ENCODE peak calls at places on chromosomes 13 and 19, in eight cellular contexts. I is lower leg skin, V is fibroblast of lung, S is mesothelial cell of epicardium, Y is ascending aorta, G is activated B cell treated with CpG ODN at 0.5 μM for 24 hours, R is tibial artery, C is esophagus squamous epithelium. T is an unnamed sample.

GRCh38 chr13:26183416-26183815 is 38.7 kb downstream of the RNF6 start:
- DNase-seq in V (no peak), I (no peak), G (no peak), Y (no peak), C (no peak), S (no peak), R (no peak), T (no peak)

GRCh38 chr13:113929628-113930615 is 44.0 kb downstream of the C13orf46 start:
- DNase-seq in G (no peak), I (no peak), C (no peak), V (no peak), S (peak; percentile 29), R (peak; percentile 85), Y (peak; percentile 65), T (no peak)

GRCh38 chr19:4536798-4537197 is 1.8 kb upstream of the PLIN5 start:
- DNase-seq in C (no peak), S (no peak), G (no peak), I (no peak), V (no peak), Y (no peak), R (no peak), T (no peak)

GRCh38 chr19:36073121-36073876 is 18.6 kb downstream of the WDR62 start:
- DNase-seq in G (no peak), R (no peak), Y (no peak), I (no peak), S (no peak), V (no peak), C (no peak), T (no peak)

GRCh38 chr13:53064721-53065120 is 36.1 kb downstream of the OLFM4 start:
- DNase-seq in G (no peak), Y (no peak), R (no peak), I (no peak), S (no peak), C (no peak), V (no peak), T (no peak)

GRCh38 chr13:31093145-31093885 is 68.4 kb downstream of the HSPH1 start:
- DNase-seq in G (no peak), R (no peak), I (peak; percentile 20), S (no peak), Y (peak; percentile 41), V (no peak), C (no peak), T (no peak)

GRCh38 chr13:86907116-86907515 is 764.1 kb upstream of the SLITRK5 start:
- DNase-seq in R (no peak), Y (no peak), S (no peak), G (no peak), V (peak; percentile 70), C (no peak), I (no peak), T (no peak)

GRCh38 chr13:42883771-42884170 is 102.4 kb downstream of the FAM216B start:
- DNase-seq in C (no peak), Y (no peak), G (no peak), R (no peak), V (peak; percentile 61), S (no peak), I (no peak), T (no peak)

GRCh38 chr13:104694397-104694796 is 1628.2 kb upstream of the SLC10A2 start:
- DNase-seq in V (no peak), Y (no peak), R (no peak), C (no peak), I (no peak), S (no peak), G (no peak), T (no peak)

GRCh38 chr19:17246681-17247425 is 1.1 kb upstream of the NR2F6 start:
- DNase-seq in R (no peak), G (no peak), C (no peak), Y (no peak), S (no peak), V (no peak), I (no peak), T (no peak)

GRCh38 chr13:28059214-28059613 is 41.2 kb downstream of the FLT3 start:
- DNase-seq in R (no peak), Y (no peak), V (peak; percentile 18), G (no peak), I (no peak), S (no peak), C (no peak), T (peak; percentile 35)

DNA sequence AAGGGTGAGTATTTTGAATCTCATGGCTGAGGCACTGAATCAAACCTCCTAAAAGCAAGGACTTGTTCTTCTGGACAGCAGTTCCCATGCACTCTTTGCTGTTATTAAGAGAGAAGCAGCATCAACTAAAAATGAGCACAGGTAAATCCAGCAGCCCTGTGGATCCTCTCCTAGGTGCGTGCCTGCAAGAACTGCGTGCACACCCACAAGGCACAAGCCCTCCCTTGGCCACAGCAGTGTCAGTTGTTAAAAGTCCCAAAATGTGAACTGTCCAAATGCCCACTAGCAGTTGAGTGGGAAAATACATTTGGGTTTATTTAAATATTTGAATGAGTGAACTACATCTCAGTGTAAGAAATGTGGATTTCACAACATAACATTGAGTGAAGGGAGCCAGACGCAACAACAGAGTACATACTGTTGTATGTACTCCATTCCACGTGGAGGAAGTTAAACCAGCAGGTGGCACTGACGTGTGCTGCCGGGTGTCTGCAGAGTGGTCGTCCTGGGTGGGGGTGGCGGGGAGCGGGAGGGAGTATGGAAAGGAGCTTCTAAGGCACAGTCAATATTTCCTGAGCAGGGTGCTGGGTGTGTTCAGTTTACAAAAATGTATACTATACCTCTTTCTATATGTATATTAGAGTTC is 266.4 kb downstream of the NALCN start:
- DNase-seq in Y (no peak), V (peak; percentile 71), S (no peak), C (no peak), I (no peak), G (no peak), R (no peak), T (no peak)
- TF ChIP-seq CTCF in Y (no peak), V (peak; percentile 39), S (no peak), C (no peak), I (no peak), G (no peak), R (no peak), T (no peak)

GRCh38 chr19:18541258-18541991 is 1.9 kb downstream of the FKBP8 start:
- DNase-seq in S (no peak), G (no peak), Y (no peak), V (no peak), R (no peak), C (no peak), I (no peak), T (no peak)

GRCh38 chr19:18539372-18539771 is 4.0 kb downstream of the FKBP8 start:
- DNase-seq in I (no peak), S (no peak), Y (no peak), R (no peak), G (no peak), C (no peak), V (no peak), T (no peak)

GRCh38 chr19:18542936-18543813 is at the start of gene FKBP8:
- DNase-seq in V (peak; percentile 85), Y (peak; percentile 96), I (peak; percentile 92), S (peak; percentile 96), R (peak; percentile 96), C (peak; percentile 57), G (peak; percentile 92), T (peak; percentile 98)

GRCh38 chr19:18541992-18542935 is 1.1 kb downstream of the FKBP8 start:
- DNase-seq in G (no peak), V (no peak), I (no peak), S (no peak), R (no peak), Y (no peak), C (no peak), T (no peak)

GRCh38 chr19:18543814-18544475 is 572 bp upstream of the FKBP8 start:
- DNase-seq in G (no peak), S (no peak), Y (peak; percentile 81), R (no peak), V (peak; percentile 56), I (peak; percentile 41), C (peak; percentile 22), T (peak; percentile 88)
- TF ChIP-seq CTCF in G (no peak), S (no peak), Y (no peak), R (no peak), V (no peak), I (no peak), C (no peak), T (peak; percentile 67)

GRCh38 chr19:12676384-12676792 is 5.3 kb downstream of the DHPS start:
- DNase-seq in I (peak; percentile 71), S (peak; percentile 92), C (no peak), V (peak; percentile 72), R (peak; percentile 86), Y (peak; percentile 85), G (peak; percentile 77), T (peak; percentile 82)

GRCh38 chr19:12680034-12680433 is 1.6 kb downstream of the DHPS start:
- DNase-seq in I (no peak), S (no peak), V (no peak), Y (no peak), R (no peak), C (no peak), G (no peak), T (no peak)

GRCh38 chr19:12685831-12686230 is 2.0 kb upstream of the GNG14 start:
- DNase-seq in C (no peak), S (no peak), G (no peak), R (no peak), I (no peak), Y (no peak), V (no peak), T (no peak)

GRCh38 chr19:12676928-12677327 is 4.8 kb downstream of the DHPS start:
- DNase-seq in Y (no peak), I (no peak), C (no peak), V (no peak), G (no peak), R (no peak), S (no peak), T (no peak)

DNA sequence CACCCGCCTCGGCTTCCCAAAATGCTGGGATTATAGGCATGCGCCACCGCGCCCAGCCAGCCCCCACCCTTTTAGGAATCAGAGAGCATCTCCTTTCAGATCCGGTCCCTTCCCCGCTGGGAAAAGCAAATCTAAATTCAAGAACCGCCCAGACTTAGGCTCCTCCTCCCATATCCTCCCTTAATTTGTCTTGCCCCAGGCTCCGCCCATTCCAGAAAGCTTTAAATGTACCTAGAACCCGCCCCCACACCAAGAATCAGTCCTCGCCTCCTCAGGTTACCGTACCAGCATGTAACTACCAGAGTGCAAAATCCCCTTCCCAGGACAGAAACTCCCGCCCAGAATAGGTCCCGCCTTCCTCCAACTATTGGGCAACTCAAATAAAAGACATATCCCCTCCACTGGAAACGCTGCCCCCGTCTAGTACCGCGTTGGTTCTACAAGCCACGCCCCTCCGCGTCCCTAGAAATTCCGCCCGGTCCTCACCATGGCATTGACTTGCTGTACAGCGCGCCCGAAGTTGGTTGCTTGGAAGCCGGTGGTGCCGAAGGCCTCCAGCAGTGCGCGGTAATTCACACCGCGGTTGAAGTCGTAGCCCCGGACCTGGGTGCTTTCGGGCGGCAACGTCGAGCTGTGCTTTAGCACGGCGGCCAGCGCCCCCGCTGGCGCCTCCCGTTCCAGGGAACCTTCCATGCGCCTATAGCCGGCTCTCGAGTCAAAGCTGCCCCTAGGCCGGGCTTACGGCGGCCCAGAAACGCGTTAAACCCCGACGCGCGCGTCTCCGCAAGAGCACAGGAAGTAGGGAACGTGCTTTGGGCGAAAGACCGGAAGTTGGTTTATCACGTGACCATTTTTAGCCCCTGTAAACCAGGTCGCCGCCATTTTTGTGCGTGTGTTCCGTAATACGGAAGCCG is at the start of gene DHPS:
- DNase-seq in S (peak; percentile 85), C (peak; percentile 66), G (peak; percentile 71), R (peak; percentile 96), V (peak; percentile 99), Y (peak; percentile 97), I (peak; percentile 96), T (peak; percentile 93)
- TF ChIP-seq CTCF in S (no peak), C (no peak), G (no peak), R (no peak), V (no peak), Y (no peak), I (no peak), T (no peak)

GRCh38 chr19:38544569-38545315 is 73.0 kb downstream of the MAP4K1 start:
- DNase-seq in R (no peak), Y (no peak), C (no peak), S (no peak), I (no peak), G (no peak), V (no peak), T (no peak)
- TF ChIP-seq CTCF in R (no peak), Y (no peak), C (peak; percentile 61), S (peak; percentile 16), I (no peak), G (peak; percentile 4), V (no peak), T (no peak)